ENCODE peak calls at places on chromosomes 6 and 20, in four cellular contexts. M, D, O and A are unnamed samples.

GRCh38 chr6:128601060-128601459 is 80.7 kb upstream of the PTPRK start:
- DNase-seq in M (no peak), D (peak; percentile 41), O (no peak), A (no peak)

GRCh38 chr6:138973481-138974140 is 14.4 kb downstream of the REPS1 start:
- DNase-seq in M (no peak), D (no peak), O (no peak), A (no peak)

GRCh38 chr6:90233994-90234393 is 62.6 kb downstream of the BACH2 start:
- DNase-seq in M (no peak), D (no peak), O (no peak), A (no peak)

GRCh38 chr20:45968801-45969711 is 2.9 kb downstream of the ZNF335 start:
- DNase-seq in M (no peak), D (no peak), O (no peak), A (no peak)

GRCh38 chr6:105514306-105514705 is 111.4 kb upstream of the PREP start:
- DNase-seq in M (no peak), D (no peak), O (no peak), A (peak; percentile 33)

GRCh38 chr6:71621918-71622519 is 264.3 kb upstream of the RIMS1 start:
- DNase-seq in M (no peak), D (no peak), O (no peak), A (no peak)

GRCh38 chr20:48186447-48186846 is 401.2 kb upstream of the SULF2 start:
- DNase-seq in M (no peak), D (no peak), O (no peak), A (no peak)

GRCh38 chr20:32920066-32920465 is 61.3 kb downstream of the EFCAB8 start:
- DNase-seq in M (peak; percentile 86), D (peak; percentile 21), O (no peak), A (no peak)

GRCh38 chr6:131058236-131058635 is 4.8 kb downstream of the EPB41L2 start:
- DNase-seq in M (no peak), D (no peak), O (no peak), A (no peak)

GRCh38 chr6:154156135-154156948 is 117.3 kb downstream of the OPRM1 start:
- DNase-seq in M (peak; percentile 68), D (peak; percentile 68), O (peak; percentile 48), A (no peak)

GRCh38 chr6:155498370-155498769 is 42.7 kb upstream of the NOX3 start:
- DNase-seq in M (no peak), D (no peak), O (no peak), A (no peak)

GRCh38 chr6:160945516-160946177 is 45.9 kb upstream of the MAP3K4 start:
- DNase-seq in M (peak; percentile 50), D (no peak), O (no peak), A (no peak)

GRCh38 chr20:58294497-58295455 is 14.7 kb upstream of the RAB22A start:
- DNase-seq in M (no peak), D (no peak), O (no peak), A (no peak)

GRCh38 chr20:11274137-11274536 is 600.3 kb upstream of the JAG1 start:
- DNase-seq in M (no peak), D (no peak), O (no peak), A (no peak)

GRCh38 chr20:17612975-17613327 is 43.1 kb downstream of the DSTN start:
- DNase-seq in M (peak; percentile 90), D (no peak), O (no peak), A (no peak)

GRCh38 chr20:2101057-2101934 is at the start of gene STK35:
- DNase-seq in M (no peak), D (no peak), O (peak; percentile 80), A (no peak)

GRCh38 chr20:25308671-25309394 is 60.9 kb downstream of the PYGB start:
- DNase-seq in M (no peak), D (no peak), O (no peak), A (no peak)

GRCh38 chr20:33666293-33667244 is at the start of gene ACTL10:
- DNase-seq in M (peak; percentile 99), D (peak; percentile 99), O (peak; percentile 79), A (peak; percentile 98)

GRCh38 chr6:69988458-69989126 is 122.2 kb downstream of the COL19A1 start:
- DNase-seq in M (no peak), D (no peak), O (no peak), A (no peak)

GRCh38 chr6:143999406-143999805 is 8.7 kb downstream of the PLAGL1 start:
- DNase-seq in M (no peak), D (no peak), O (no peak), A (no peak)

GRCh38 chr6:22880686-22881433 is 311.5 kb downstream of the HDGFL1 start:
- DNase-seq in M (no peak), D (no peak), O (no peak), A (no peak)

GRCh38 chr6:159086033-159086618 is 41.3 kb upstream of the TAGAP start:
- DNase-seq in M (no peak), D (no peak), O (no peak), A (no peak)

GRCh38 chr20:722822-723644 is 45.3 kb downstream of the SLC52A3 start:
- DNase-seq in M (no peak), D (no peak), O (no peak), A (no peak)

GRCh38 chr6:79841577-79842381 is 105.6 kb downstream of the ELOVL4 start:
- DNase-seq in M (no peak), D (no peak), O (no peak), A (no peak)

GRCh38 chr6:122289721-122290501 is 109.5 kb upstream of the HSF2 start:
- DNase-seq in M (no peak), D (no peak), O (no peak), A (no peak)

GRCh38 chr20:57627972-57628650 is 7.9 kb upstream of the ZBP1 start:
- DNase-seq in M (no peak), D (no peak), O (peak; percentile 1), A (peak; percentile 37)

GRCh38 chr6:81739230-81740195 is 13.0 kb downstream of the TENT5A start:
- DNase-seq in M (no peak), D (no peak), O (no peak), A (no peak)

GRCh38 chr6:140445474-140446004 is 1071.1 kb upstream of the CITED2 start:
- DNase-seq in M (no peak), D (no peak), O (no peak), A (no peak)

GRCh38 chr20:45293041-45294002 is 13.3 kb upstream of the RBPJL start:
- DNase-seq in M (peak; percentile 97), D (peak; percentile 86), O (peak; percentile 99), A (peak; percentile 63)

GRCh38 chr6:17491416-17492142 is 98.2 kb downstream of the CAP2 start:
- DNase-seq in M (peak; percentile 88), D (no peak), O (peak; percentile 14), A (no peak)

GRCh38 chr6:33197431-33198048 is 2.9 kb downstream of the RXRB start:
- DNase-seq in M (no peak), D (peak; percentile 76), O (peak; percentile 70), A (no peak)

GRCh38 chr6:128368213-128369000 is 152.0 kb downstream of the PTPRK start:
- DNase-seq in M (no peak), D (no peak), O (no peak), A (no peak)

GRCh38 chr20:63696628-63697356 is at the start of gene TNFRSF6B:
- DNase-seq in M (no peak), D (no peak), O (peak; percentile 78), A (no peak)

DNA sequence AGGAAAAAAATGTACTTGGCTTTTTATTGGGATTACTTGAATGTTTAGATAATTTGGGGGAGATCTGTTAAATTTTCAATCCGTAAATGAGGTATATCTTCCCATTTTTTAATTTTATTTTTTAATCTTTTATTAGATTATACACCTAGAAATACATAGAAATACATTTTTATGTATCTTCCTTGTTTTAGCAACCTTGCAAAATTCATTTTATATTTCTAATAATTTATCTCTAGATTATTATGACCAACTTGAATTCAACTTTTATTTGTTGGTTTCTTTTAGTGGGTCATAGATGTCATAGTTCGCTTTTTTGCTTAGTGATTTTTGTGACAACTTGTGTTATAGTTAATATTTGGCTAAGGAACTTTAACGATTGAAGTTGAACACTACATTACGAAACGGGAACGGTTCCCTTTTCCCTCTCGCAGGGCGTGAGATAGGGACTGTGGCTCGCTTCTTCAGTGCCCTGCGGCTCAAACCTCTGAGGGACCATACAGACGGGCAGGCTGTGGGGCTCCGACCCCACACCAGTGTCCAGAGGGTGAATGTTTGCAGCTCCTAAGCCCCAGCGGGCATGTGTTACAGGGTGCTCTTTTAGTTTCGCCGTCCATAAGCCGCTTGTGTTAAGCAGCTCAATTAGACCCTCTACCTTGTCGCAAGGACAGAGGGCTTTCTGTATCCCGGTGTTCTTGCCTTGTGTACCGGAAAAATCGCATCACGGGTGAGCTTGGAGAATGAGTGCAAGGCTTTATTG is 53.8 kb downstream of the PRND start:
- DNase-seq in M (no peak), D (no peak), O (no peak), A (no peak)
- H3K4me3 ChIP-seq in M (no peak overlapping the region), D (no peak overlapping the region), O (no peak overlapping the region), A (no peak overlapping the region)

DNA sequence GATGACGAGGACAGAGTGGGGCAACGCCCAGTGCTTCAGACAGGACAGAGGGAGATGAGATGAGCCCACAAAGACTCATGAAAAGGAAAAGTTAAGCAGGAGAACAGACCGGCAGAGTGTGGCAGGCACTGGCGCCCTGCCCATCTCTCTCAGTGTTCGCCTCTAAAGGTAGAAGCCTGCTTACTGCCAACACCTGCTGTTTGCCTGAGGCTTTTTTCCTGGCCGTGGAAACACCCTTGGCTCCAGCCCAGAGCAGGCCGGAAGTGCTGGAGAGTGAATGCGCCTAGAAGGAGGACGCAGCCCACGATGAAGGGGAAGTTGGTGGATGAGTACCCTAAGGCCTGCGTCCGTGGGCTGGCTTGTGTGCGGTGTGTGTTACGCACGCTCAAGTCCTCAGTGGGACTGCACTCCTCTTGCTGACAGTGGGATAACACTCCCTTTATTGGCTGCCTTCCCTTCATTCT is 9.3 kb upstream of the FOXP4 start:
- DNase-seq in M (no peak), D (peak; percentile 93), O (no peak), A (no peak)
- H3K27ac ChIP-seq in M (no peak overlapping the region), D (peak overlapping the region; percentile 65), O (no peak overlapping the region), A (no peak overlapping the region)

GRCh38 chr6:157528931-157529653 is 148.1 kb downstream of the ZDHHC14 start:
- DNase-seq in M (no peak), D (no peak), O (no peak), A (peak; percentile 40)
- TF ChIP-seq EP300 in M (no peak), D (no peak), O (no peak), A (peak; percentile 45)

GRCh38 chr6:52376763-52377162 is 14.8 kb downstream of the PAQR8 start:
- DNase-seq in M (no peak), D (no peak), O (no peak), A (no peak)
- H3K4me3 ChIP-seq in M (no peak overlapping the region), D (no peak overlapping the region), O (no peak overlapping the region), A (peak overlapping the region; percentile 18)

DNA sequence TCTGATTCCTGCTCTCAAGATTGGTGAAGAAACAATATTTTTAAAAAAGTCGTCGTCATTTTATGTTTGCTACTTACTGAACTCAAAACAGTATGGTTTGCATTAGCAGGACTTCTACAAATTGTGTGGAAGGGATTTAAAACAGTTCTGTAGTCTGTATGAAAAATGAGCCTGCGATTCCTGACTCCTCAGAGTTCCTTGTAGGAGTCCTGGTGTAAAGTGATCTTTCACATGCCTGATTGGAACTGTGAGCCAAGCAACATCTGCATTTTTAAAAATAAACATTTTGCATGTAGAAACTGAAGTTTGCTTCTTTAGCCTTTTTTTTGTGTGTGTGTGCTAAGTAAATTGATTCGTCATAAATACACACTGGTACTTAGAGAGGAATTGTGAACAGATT is 297.7 kb upstream of the SOX4 start:
- DNase-seq in M (no peak), D (no peak), O (no peak), A (no peak)
- H3K27ac ChIP-seq in M (no peak overlapping the region), D (no peak overlapping the region), O (no peak overlapping the region), A (no peak overlapping the region)

GRCh38 chr6:112205521-112206458 is 48.6 kb downstream of the LAMA4 start:
- DNase-seq in M (no peak), D (no peak), O (no peak), A (no peak)
- TF ChIP-seq EP300 in M (no peak), D (no peak), O (no peak), A (no peak)